ENCODE peak calls at places on chromosomes 12 and 14, in seven cellular contexts. A is fibroblast of lung, T is endothelial cell of umbilical vein, K is cardiac fibroblast, W is mucosa of descending colon, M is HFF-Myc, B is transverse colon. U is an unnamed sample.

GRCh38 chr12:46617167-46617566 is 208.6 kb downstream of the SLC38A4 start:
- DNase-seq in A (peak; percentile 36), T (no peak), K (peak; percentile 92), W (no peak), M (no peak), B (peak; percentile 14), U (no peak)

GRCh38 chr12:87806310-87806709 is 222.9 kb downstream of the C12orf50 start:
- DNase-seq in A (no peak), T (no peak), K (no peak), W (no peak), M (no peak), B (no peak), U (no peak)

GRCh38 chr12:5417500-5417899 is 14.4 kb upstream of the NTF3 start:
- DNase-seq in A (peak; percentile 48), T (no peak), K (peak; percentile 18), W (no peak), M (no peak), B (no peak), U (no peak)

GRCh38 chr12:17203497-17203896 is 597.5 kb upstream of the LMO3 start:
- DNase-seq in A (no peak), T (no peak), K (no peak), W (no peak), M (no peak), B (no peak), U (no peak)

GRCh38 chr14:39491134-39491541 is 58.9 kb upstream of the FBXO33 start:
- DNase-seq in A (peak; percentile 33), T (peak; percentile 24), K (peak; percentile 66), W (no peak), M (no peak), B (no peak), U (peak; percentile 70)

GRCh38 chr12:3473844-3474243 is 17.2 kb upstream of the PRMT8 start:
- DNase-seq in A (no peak), T (no peak), K (no peak), W (no peak), M (no peak), B (no peak), U (no peak)

GRCh38 chr14:93962701-93963601 is 13.4 kb downstream of the ASB2 start:
- DNase-seq in A (no peak), T (no peak), K (peak; percentile 48), W (peak; percentile 78), M (no peak), B (peak; percentile 75), U (no peak)

GRCh38 chr12:132176358-132176919 is 32.2 kb downstream of the NOC4L start:
- DNase-seq in A (no peak), T (no peak), K (no peak), W (peak; percentile 38), M (no peak), B (no peak), U (no peak)

GRCh38 chr14:53953002-53953827 is 3.4 kb downstream of the BMP4 start:
- DNase-seq in A (peak; percentile 80), T (peak; percentile 94), K (peak; percentile 71), W (peak; percentile 81), M (no peak), B (peak; percentile 78), U (peak; percentile 91)

GRCh38 chr12:59389968-59390576 is 205.8 kb upstream of the SLC16A7 start:
- DNase-seq in A (no peak), T (no peak), K (no peak), W (no peak), M (no peak), B (no peak), U (no peak)

GRCh38 chr12:16913832-16914490 is 308.0 kb upstream of the LMO3 start:
- DNase-seq in A (no peak), T (no peak), K (peak; percentile 0), W (no peak), M (no peak), B (no peak), U (no peak)

GRCh38 chr12:131494141-131494733 is 216.7 kb upstream of the SFSWAP start:
- DNase-seq in A (no peak), T (no peak), K (no peak), W (no peak), M (no peak), B (no peak), U (no peak)

GRCh38 chr12:107108995-107109508 is 15.7 kb upstream of the CRY1 start:
- DNase-seq in A (no peak), T (no peak), K (no peak), W (no peak), M (no peak), B (no peak), U (no peak)

GRCh38 chr14:64266206-64266605 is 28.0 kb downstream of the ESR2 start:
- DNase-seq in A (peak; percentile 13), T (peak; percentile 10), K (peak; percentile 76), W (no peak), M (peak; percentile 2), B (no peak), U (peak; percentile 17)

GRCh38 chr14:96297000-96297399 is 41.0 kb downstream of the BDKRB1 start:
- DNase-seq in A (peak; percentile 22), T (peak; percentile 22), K (peak; percentile 40), W (no peak), M (no peak), B (no peak), U (peak; percentile 29)

GRCh38 chr12:130463259-130463658 is 125.6 kb downstream of the PIWIL1 start:
- DNase-seq in A (no peak), T (no peak), K (no peak), W (no peak), M (no peak), B (no peak), U (no peak)

GRCh38 chr12:93802293-93802692 is 125.1 kb downstream of the CRADD start:
- DNase-seq in A (no peak), T (no peak), K (peak; percentile 25), W (no peak), M (no peak), B (no peak), U (no peak)

GRCh38 chr12:12901158-12901791 is 9.9 kb downstream of the GPRC5A start:
- DNase-seq in A (peak; percentile 97), T (peak; percentile 71), K (peak; percentile 98), W (no peak), M (peak; percentile 87), B (peak; percentile 61), U (peak; percentile 87)

GRCh38 chr14:68708343-68708742 is 84.5 kb downstream of the ZFP36L1 start:
- DNase-seq in A (no peak), T (no peak), K (no peak), W (no peak), M (no peak), B (no peak), U (no peak)

GRCh38 chr12:29782285-29782820 is 1.4 kb downstream of the TMTC1 start:
- DNase-seq in A (peak; percentile 80), T (peak; percentile 63), K (peak; percentile 89), W (no peak), M (no peak), B (no peak), U (peak; percentile 78)

GRCh38 chr14:66476964-66477363 is 9.2 kb upstream of the CCDC196 start:
- DNase-seq in A (peak; percentile 34), T (peak; percentile 70), K (peak; percentile 65), W (no peak), M (peak; percentile 47), B (no peak), U (peak; percentile 19)

GRCh38 chr14:31025335-31026075 is at the start of gene AP4S1:
- DNase-seq in A (no peak), T (peak; percentile 37), K (no peak), W (peak; percentile 77), M (no peak), B (peak; percentile 55), U (peak; percentile 27)

GRCh38 chr12:16350682-16351081 is 3.2 kb downstream of the MGST1 start:
- DNase-seq in A (peak; percentile 97), T (no peak), K (peak; percentile 98), W (no peak), M (peak; percentile 19), B (no peak), U (peak; percentile 94)

GRCh38 chr12:104603545-104603973 is 146.8 kb downstream of the CHST11 start:
- DNase-seq in A (peak; percentile 92), T (no peak), K (peak; percentile 72), W (no peak), M (no peak), B (no peak), U (no peak)

GRCh38 chr14:72061718-72062117 is 129.5 kb downstream of the RGS6 start:
- DNase-seq in A (no peak), T (no peak), K (no peak), W (no peak), M (no peak), B (no peak), U (no peak)

GRCh38 chr12:75212072-75212471 is 2.4 kb upstream of the KCNC2 start:
- DNase-seq in A (peak; percentile 6), T (no peak), K (no peak), W (no peak), M (no peak), B (no peak), U (peak; percentile 60)

GRCh38 chr14:105930572-105930971 is 404.2 kb downstream of the TMEM121 start:
- DNase-seq in A (no peak), T (no peak), K (no peak), W (no peak), M (no peak), B (no peak), U (no peak)

GRCh38 chr12:15540469-15540872 is 218.2 kb downstream of the PTPRO start:
- DNase-seq in A (peak; percentile 82), T (peak; percentile 70), K (peak; percentile 46), W (no peak), M (peak; percentile 64), B (no peak), U (no peak)

GRCh38 chr12:52669426-52669825 is 10.8 kb downstream of the KRT1 start:
- DNase-seq in A (no peak), T (no peak), K (no peak), W (no peak), M (no peak), B (no peak), U (no peak)
- TF ChIP-seq CTCF in A (no peak), T (no peak), K (no peak), W (no peak), M (no peak), B (no peak), U (no peak)

GRCh38 chr12:120639771-120640721 is at the start of gene CABP1:
- DNase-seq in A (no peak), T (no peak), K (no peak), W (peak; percentile 58), M (no peak), B (peak; percentile 57), U (no peak)
- H3K4me3 ChIP-seq in A (no peak within 1 kb of the TSS), T (peak within 1 kb of the TSS; percentile 18), K (peak within 1 kb of the TSS; percentile 28), W (no peak within 1 kb of the TSS), M (peak within 1 kb of the TSS; percentile 7), B (peak within 1 kb of the TSS; percentile 52), U (no peak within 1 kb of the TSS)

DNA sequence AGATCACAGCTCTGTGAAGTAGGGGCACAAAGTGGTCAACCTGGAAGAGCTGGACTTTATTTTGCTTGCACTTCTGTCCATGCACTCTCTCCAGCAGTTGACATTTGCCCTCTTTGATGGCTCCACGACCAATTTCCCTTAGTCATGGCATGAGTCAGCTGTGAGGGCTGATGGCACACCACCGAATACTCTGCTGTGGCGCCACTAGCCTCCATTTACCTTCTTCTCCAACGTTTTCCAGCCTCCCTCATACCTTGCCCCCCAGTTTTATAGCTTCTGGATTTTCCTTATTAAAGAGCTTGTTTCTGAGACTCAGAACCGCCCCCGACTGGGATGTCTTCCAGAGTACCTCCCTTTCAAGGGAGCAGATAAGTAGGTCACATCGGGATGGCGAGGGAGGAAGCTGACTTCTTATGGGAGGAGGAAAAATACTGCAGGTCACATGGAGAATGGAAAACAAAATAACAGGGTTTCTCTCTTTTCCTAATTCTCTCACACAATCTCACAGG is 17.6 kb downstream of the NINJ2 start:
- DNase-seq in A (peak; percentile 64), T (peak; percentile 81), K (peak; percentile 72), W (no peak), M (no peak), B (no peak), U (peak; percentile 53)
- TF ChIP-seq CTCF in A (no peak), T (no peak), K (no peak), W (no peak), M (no peak), B (no peak), U (no peak)

GRCh38 chr14:84592770-84593169 is 937.2 kb upstream of the FLRT2 start:
- DNase-seq in A (no peak), T (no peak), K (no peak), W (no peak), M (no peak), B (no peak), U (no peak)
- H3K4me3 ChIP-seq in A (no peak overlapping the region), T (no peak overlapping the region), K (no peak overlapping the region), W (no peak overlapping the region), M (no peak overlapping the region), B (no peak overlapping the region), U (no peak overlapping the region)